ENCODE peak calls at places on chromosomes 4 and X, in five cellular contexts. A is IMR-90, C is uterus, K is adrenal gland, S is A549. O is an unnamed sample.
A peak's percentile ranks its signal among the peaks of the same experiment; 100 is the strongest.

GRCh38 chr4:100042711-100043110 is 92.6 kb upstream of the H2AZ1 start:
- DNase-seq in A (peak; percentile 35), C (no peak), K (no peak), S (no peak), O (no peak)

GRCh38 chrX:74419861-74420193 is 1.5 kb upstream of the SLC16A2 start:
- DNase-seq in A (no peak), C (peak; percentile 19), K (no peak), S (no peak), O (peak; percentile 17)

GRCh38 chr4:3344596-3344995 is 51.8 kb downstream of the RGS12 start:
- DNase-seq in A (no peak), C (no peak), K (no peak), S (no peak), O (no peak)

GRCh38 chr4:155849042-155849441 is 17.0 kb downstream of the ASIC5 start:
- DNase-seq in A (no peak), C (no peak), K (no peak), S (no peak), O (no peak)

GRCh38 chrX:21354725-21355124 is 19.5 kb upstream of the CNKSR2 start:
- DNase-seq in A (no peak), C (no peak), K (no peak), S (no peak), O (no peak)

GRCh38 chr4:2256156-2256731 is 5.7 kb downstream of the MXD4 start:
- DNase-seq in A (no peak), C (peak; percentile 50), K (peak; percentile 35), S (no peak), O (peak; percentile 79)

GRCh38 chrX:74118503-74118902 is 185.5 kb upstream of the ZCCHC13 start:
- DNase-seq in A (no peak), C (no peak), K (no peak), S (no peak), O (no peak)

GRCh38 chr4:88528861-88529260 is 5.3 kb upstream of the PYURF start:
- DNase-seq in A (no peak), C (no peak), K (no peak), S (no peak), O (no peak)

GRCh38 chrX:129983575-129984131 is 1.2 kb downstream of the BCORL1 start:
- DNase-seq in A (no peak), C (peak; percentile 22), K (peak; percentile 18), S (no peak), O (no peak)

GRCh38 chr4:141132689-141133145 is 552 bp downstream of the RNF150 start:
- DNase-seq in A (peak; percentile 29), C (peak; percentile 58), K (peak; percentile 54), S (no peak), O (peak; percentile 54)

GRCh38 chr4:5162909-5163508 is 111.7 kb downstream of the STK32B start:
- DNase-seq in A (no peak), C (no peak), K (no peak), S (no peak), O (no peak)

GRCh38 chr4:140113653-140114052 is 40.3 kb downstream of the MAML3 start:
- DNase-seq in A (no peak), C (no peak), K (no peak), S (no peak), O (no peak)

GRCh38 chr4:8910100-8910821 is 38.6 kb upstream of the HMX1 start:
- DNase-seq in A (no peak), C (peak; percentile 5), K (no peak), S (no peak), O (no peak)

GRCh38 chrX:8692886-8693285 is 39.1 kb downstream of the ANOS1 start:
- DNase-seq in A (no peak), C (no peak), K (no peak), S (no peak), O (no peak)

GRCh38 chr4:6042293-6043063 is 24.2 kb upstream of the C4orf50 start:
- DNase-seq in A (no peak), C (no peak), K (no peak), S (no peak), O (no peak)

GRCh38 chr4:26220704-26221103 is 100.1 kb upstream of the RBPJ start:
- DNase-seq in A (peak; percentile 83), C (no peak), K (no peak), S (no peak), O (no peak)

GRCh38 chr4:154606728-154607723 is 5.4 kb downstream of the FGG start:
- DNase-seq in A (no peak), C (no peak), K (no peak), S (no peak), O (no peak)
- TF ChIP-seq POLR2A in A (no peak), C (no peak), K (no peak), S (no peak), O (no peak)

DNA sequence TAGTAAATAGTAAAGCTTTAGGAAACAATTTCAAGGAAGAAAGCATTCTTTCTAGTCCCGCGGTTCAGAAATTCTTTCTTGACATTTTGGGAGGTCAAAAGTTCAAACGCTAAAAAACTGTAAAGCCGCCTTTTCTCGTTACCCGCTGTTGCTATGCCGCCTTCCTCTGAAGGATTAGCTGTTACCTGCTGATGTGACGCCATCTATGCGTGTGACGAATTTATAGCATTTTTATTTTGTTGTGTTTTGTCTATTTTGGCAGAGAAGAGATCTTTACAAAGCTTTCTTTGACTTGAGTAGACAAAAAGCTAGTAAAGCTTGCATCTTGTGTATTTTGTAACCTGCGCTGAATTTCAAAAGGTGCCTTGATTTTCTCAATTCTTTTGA is 106.2 kb upstream of the STOX2 start:
- DNase-seq in A (no peak), C (no peak), K (no peak), S (no peak), O (peak; percentile 27)
- H3K9me3 ChIP-seq in A (peaks cover 3% of the 10 kb centered on the region), C (no peaks in the 10 kb centered on the region), K (no peaks in the 10 kb centered on the region), S (peaks cover 12% of the 10 kb centered on the region), O (no peaks in the 10 kb centered on the region)

GRCh38 chrX:12978205-12979010 is 3.5 kb downstream of the TMSB4X start:
- DNase-seq in A (peak; percentile 88), C (peak; percentile 37), K (peak; percentile 52), S (peak; percentile 81), O (no peak)
- TF ChIP-seq POLR2A in A (peak; percentile 65), C (no peak), K (no peak), S (peak; percentile 37), O (no peak)

GRCh38 chr4:107083-107443 is 17.2 kb upstream of the ZNF718 start:
- DNase-seq in A (no peak), C (no peak), K (no peak), S (no peak), O (no peak)
- H3K9me3 ChIP-seq in A (peaks cover 51% of the 10 kb centered on the region), C (no peaks in the 10 kb centered on the region), K (no peaks in the 10 kb centered on the region), S (peaks cover 15% of the 10 kb centered on the region), O (no peaks in the 10 kb centered on the region)

GRCh38 chrX:136909119-136909705 is 28.7 kb upstream of the RBMX start:
- DNase-seq in A (peak; percentile 45), C (peak; percentile 86), K (peak; percentile 83), S (peak; percentile 94), O (peak; percentile 86)
- TF ChIP-seq POLR2A in A (no peak), C (no peak), K (no peak), S (peak; percentile 21), O (peak; percentile 15)